ENCODE peak calls at places on chromosomes 7 and 10, in ten cellular contexts. Y, T, A, C, V, P, N, E, F and K are unnamed samples.

GRCh38 chr7:100632951-100633717 is 8.2 kb downstream of the TFR2 start:
- DNase-seq in T (no peak), C (peak; percentile 47), A (peak; percentile 73), P (peak; percentile 87), F (peak; percentile 60), N (no peak), E (no peak), Y (no peak), V (peak; percentile 47), K (peak; percentile 77)

GRCh38 chr10:47062801-47063200 is 151.6 kb downstream of the PTPN20 start:
- DNase-seq in A (no peak), N (no peak), F (no peak), V (no peak), Y (no peak), T (no peak), E (no peak), P (no peak), C (peak; percentile 19), K (peak; percentile 17)

GRCh38 chr7:20441886-20442505 is 111.3 kb downstream of the ITGB8 start:
- DNase-seq in V (peak; percentile 58), A (no peak), E (no peak), F (no peak), T (no peak), Y (no peak), P (no peak), N (no peak), C (no peak), K (no peak)

GRCh38 chr10:82980321-82980720 is 1105.3 kb downstream of the NRG3 start:
- DNase-seq in P (no peak), T (no peak), Y (no peak), V (no peak), F (no peak), C (no peak), E (no peak), N (no peak), A (no peak), K (no peak)

GRCh38 chr10:95485445-95485844 is 75.7 kb downstream of the SORBS1 start:
- DNase-seq in T (no peak), C (no peak), A (no peak), V (peak; percentile 55), N (no peak), Y (no peak), F (no peak), E (no peak), P (no peak), K (no peak)

GRCh38 chr10:8416192-8416701 is 361.8 kb downstream of the GATA3 start:
- DNase-seq in C (no peak), E (no peak), Y (no peak), N (no peak), T (no peak), F (no peak), V (peak; percentile 72), P (peak; percentile 24), A (no peak), K (no peak)

GRCh38 chr10:118259288-118259906 is 82.7 kb downstream of the FAM204A start:
- DNase-seq in P (peak; percentile 38), C (peak; percentile 61), N (no peak), F (peak; percentile 19), Y (peak; percentile 20), A (peak; percentile 84), E (peak; percentile 40), T (no peak), V (peak; percentile 12), K (no peak)

GRCh38 chr10:106440355-106440754 is 724.2 kb downstream of the SORCS1 start:
- DNase-seq in F (no peak), Y (no peak), V (peak; percentile 23), N (no peak), A (no peak), T (no peak), C (no peak), P (no peak), E (no peak), K (no peak)

GRCh38 chr10:3292601-3293000 is 120.0 kb upstream of the PITRM1 start:
- DNase-seq in V (no peak), Y (no peak), P (no peak), C (no peak), F (no peak), E (no peak), N (no peak), T (no peak), A (no peak), K (no peak)

GRCh38 chr10:102413806-102414561 is 4.6 kb downstream of the PSD start:
- DNase-seq in E (no peak), P (no peak), C (no peak), A (no peak), Y (no peak), V (no peak), T (no peak), N (no peak), F (no peak), K (no peak)

GRCh38 chr10:83959330-83959729 is 180.0 kb upstream of the GHITM start:
- DNase-seq in C (no peak), N (no peak), A (no peak), F (no peak), V (no peak), T (no peak), Y (no peak), P (no peak), E (no peak), K (no peak)

GRCh38 chr10:48623607-48624132 is 18.8 kb upstream of the ARHGAP22 start:
- DNase-seq in N (no peak), Y (no peak), V (peak; percentile 47), A (no peak), T (no peak), P (no peak), F (no peak), E (no peak), C (no peak), K (no peak)

GRCh38 chr7:100443096-100443840 is 7.0 kb upstream of the PPP1R35 start:
- DNase-seq in V (no peak), E (no peak), A (no peak), F (no peak), P (no peak), N (no peak), C (no peak), Y (no peak), T (no peak), K (no peak)

GRCh38 chr10:23070819-23071218 is 24.6 kb upstream of the MSRB2 start:
- DNase-seq in N (no peak), T (no peak), Y (peak; percentile 88), E (no peak), C (no peak), P (peak; percentile 77), A (no peak), F (no peak), V (no peak), K (no peak)

GRCh38 chr10:103699611-103700435 is 155.6 kb downstream of the SH3PXD2A start:
- DNase-seq in C (no peak), E (peak; percentile 85), A (no peak), N (no peak), F (no peak), P (no peak), T (no peak), V (no peak), Y (no peak), K (no peak)

GRCh38 chr7:45484094-45484493 is 90.1 kb upstream of the ADCY1 start:
- DNase-seq in C (no peak), V (no peak), P (no peak), Y (no peak), E (no peak), N (no peak), A (no peak), F (no peak), T (no peak), K (no peak)

GRCh38 chr10:74388801-74389200 is 237.8 kb downstream of the ADK start:
- DNase-seq in P (no peak), N (no peak), A (no peak), E (no peak), T (no peak), F (no peak), Y (no peak), C (no peak), V (no peak), K (no peak)

GRCh38 chr10:132446661-132447445 is 49.9 kb downstream of the PWWP2B start:
- DNase-seq in A (no peak), E (no peak), Y (peak; percentile 79), N (no peak), V (peak; percentile 40), C (peak; percentile 75), T (peak; percentile 68), P (peak; percentile 42), F (no peak), K (peak; percentile 91)

GRCh38 chr7:39909526-39909925 is 40.5 kb upstream of the CDK13 start:
- DNase-seq in Y (no peak), P (no peak), T (no peak), N (no peak), C (no peak), E (no peak), V (no peak), F (no peak), A (no peak), K (no peak)

GRCh38 chr7:25167262-25167843 is 42.3 kb upstream of the CYCS start:
- DNase-seq in V (no peak), C (no peak), A (no peak), E (no peak), F (no peak), P (no peak), T (no peak), N (no peak), Y (no peak), K (no peak)

GRCh38 chr7:22663319-22663718 is 63.7 kb upstream of the IL6 start:
- DNase-seq in P (no peak), A (no peak), T (no peak), V (peak; percentile 47), Y (no peak), E (no peak), C (no peak), N (no peak), F (no peak), K (no peak)

GRCh38 chr7:56009695-56010094 is 41.5 kb downstream of the PSPH start:
- DNase-seq in Y (no peak), V (no peak), P (no peak), E (peak; percentile 82), F (no peak), T (peak; percentile 87), C (no peak), A (no peak), N (no peak), K (peak; percentile 35)

GRCh38 chr10:132487241-132488135 is 50.1 kb upstream of the INPP5A start:
- DNase-seq in P (no peak), C (no peak), E (no peak), V (no peak), F (no peak), A (no peak), N (no peak), T (no peak), Y (no peak), K (no peak)

GRCh38 chr10:99551158-99551557 is 18.4 kb downstream of the NKX2-3 start:
- DNase-seq in N (no peak), P (peak; percentile 37), C (peak; percentile 2), A (no peak), T (peak; percentile 51), F (no peak), E (peak; percentile 18), V (peak; percentile 87), Y (no peak), K (peak; percentile 64)

GRCh38 chr10:31340343-31340742 is 21.3 kb downstream of the ZEB1 start:
- DNase-seq in V (no peak), Y (no peak), T (no peak), F (no peak), N (no peak), P (peak; percentile 33), C (no peak), E (no peak), A (no peak), K (no peak)

GRCh38 chr7:134024729-134025128 is 102.4 kb upstream of the LRGUK start:
- DNase-seq in A (no peak), F (no peak), P (no peak), N (no peak), C (no peak), V (peak; percentile 3), Y (no peak), E (no peak), T (no peak), K (no peak)

GRCh38 chr7:94345907-94346306 is 48.8 kb upstream of the COL1A2 start:
- DNase-seq in A (no peak), C (no peak), Y (no peak), F (no peak), P (no peak), N (no peak), T (no peak), E (no peak), V (no peak), K (no peak)